ENCODE peak calls at places on chromosomes 11 and 22, in six cellular contexts. O, S, F, D, U and N are unnamed samples.

GRCh38 chr11:44621784-44622183 is 56.3 kb downstream of the CD82 start:
- DNase-seq in U (no peak), S (no peak), O (no peak), D (no peak), F (no peak), N (no peak)

GRCh38 chr11:9664276-9665171 is 647 bp downstream of the SWAP70 start:
- DNase-seq in O (no peak), D (peak; percentile 7), F (no peak), S (peak; percentile 13), U (peak; percentile 24), N (peak; percentile 49)

GRCh38 chr22:49586244-49586748 is 241.4 kb downstream of the BRD1 start:
- DNase-seq in O (no peak), D (no peak), F (peak; percentile 2), S (no peak), U (no peak), N (no peak)

GRCh38 chr22:38397189-38398097 is 57.6 kb downstream of the KCNJ4 start:
- DNase-seq in U (peak; percentile 20), D (no peak), O (no peak), F (no peak), S (no peak), N (peak; percentile 11)

GRCh38 chr11:20511982-20512381 is 87.4 kb upstream of the SLC6A5 start:
- DNase-seq in D (no peak), U (no peak), O (no peak), F (no peak), S (no peak), N (no peak)

GRCh38 chr22:19039796-19040580 is 82.2 kb downstream of the DGCR2 start:
- DNase-seq in D (no peak), U (no peak), F (no peak), S (no peak), O (no peak), N (no peak)

GRCh38 chr11:45593992-45594391 is 71.4 kb downstream of the CHST1 start:
- DNase-seq in D (no peak), O (no peak), F (peak; percentile 4), U (no peak), S (no peak), N (no peak)

GRCh38 chr11:3803726-3804510 is 4.4 kb upstream of the PGAP2 start:
- DNase-seq in F (no peak), O (no peak), S (no peak), D (no peak), U (no peak), N (peak; percentile 38)

GRCh38 chr11:15929371-15929801 is 427.0 kb downstream of the SOX6 start:
- DNase-seq in D (no peak), U (no peak), F (no peak), S (no peak), O (no peak), N (no peak)

GRCh38 chr11:3156282-3156660 is 8.8 kb downstream of the OSBPL5 start:
- DNase-seq in S (no peak), U (no peak), D (no peak), O (no peak), F (no peak), N (peak; percentile 73)

GRCh38 chr11:69296890-69297224 is 2.9 kb downstream of the MYEOV start:
- DNase-seq in O (no peak), U (no peak), F (no peak), S (no peak), D (no peak), N (no peak)

GRCh38 chr11:15208570-15209222 is 94.0 kb downstream of the INSC start:
- DNase-seq in O (peak; percentile 62), S (no peak), D (peak; percentile 57), F (peak; percentile 30), U (peak; percentile 74), N (peak; percentile 64)

GRCh38 chr11:28713850-28714249 is 605.7 kb downstream of the METTL15 start:
- DNase-seq in S (no peak), O (no peak), D (no peak), U (no peak), F (peak; percentile 95), N (no peak)

GRCh38 chr11:47768090-47768620 is 1.0 kb upstream of the FNBP4 start:
- DNase-seq in S (no peak), U (peak; percentile 43), F (peak; percentile 61), O (peak; percentile 30), D (no peak), N (peak; percentile 69)

GRCh38 chr11:1401656-1402221 is 12.0 kb downstream of the BRSK2 start:
- DNase-seq in U (peak; percentile 50), F (peak; percentile 27), O (peak; percentile 47), S (no peak), D (peak; percentile 41), N (peak; percentile 56)

GRCh38 chr11:114977596-114977995 is 299.3 kb downstream of the NXPE2 start:
- DNase-seq in U (no peak), F (no peak), S (no peak), D (no peak), O (no peak), N (no peak)

GRCh38 chr11:2892215-2893020 is 6.8 kb upstream of the CDKN1C start:
- DNase-seq in O (no peak), D (peak; percentile 64), U (peak; percentile 72), F (no peak), S (no peak), N (no peak)

GRCh38 chr11:113289341-113290187 is 24.8 kb upstream of the TTC12 start:
- DNase-seq in F (no peak), U (peak; percentile 66), O (peak; percentile 41), D (peak; percentile 39), S (no peak), N (peak; percentile 52)

GRCh38 chr11:71302911-71303310 is 50.5 kb upstream of the SHANK2 start:
- DNase-seq in S (no peak), U (no peak), O (no peak), D (no peak), F (no peak), N (no peak)

GRCh38 chr22:23369054-23369685 is 188.9 kb downstream of the BCR start:
- DNase-seq in D (no peak), F (no peak), O (no peak), U (no peak), S (no peak), N (no peak)